ENCODE peak calls at places on chromosomes 1 and 21, in ten cellular contexts. One of them, this sample, is unnamed.

GRCh38 chr1:228437424-228437823 is 20.8 kb upstream of the TRIM17 start:
- DNase-seq in T-cell: no peak
- DNase-seq in astrocyte of the cerebellum: no peak
- DNase-seq in AG10803: no peak
- DNase-seq in iris pigment epithelial cell: no peak
- DNase-seq in nephron progenitor cell: no peak
- DNase-seq in naive B cell: no peak
- DNase-seq in DND-41: no peak
- DNase-seq in activated T-helper 1 cell treated with anti-CD3 and anti-CD28 coated beads, Interleukin-2, amount 50 U/mL, for 16 hours: no peak
- DNase-seq in endothelial cell of umbilical vein: no peak
- DNase-seq in this sample: no peak

GRCh38 chr1:97160796-97161195 is 439.2 kb downstream of the PTBP2 start:
- DNase-seq in T-cell: no peak
- DNase-seq in astrocyte of the cerebellum: peak; percentile 8
- DNase-seq in AG10803: peak; percentile 24
- DNase-seq in iris pigment epithelial cell: peak; percentile 20
- DNase-seq in nephron progenitor cell: no peak
- DNase-seq in naive B cell: no peak
- DNase-seq in DND-41: no peak
- DNase-seq in activated T-helper 1 cell treated with anti-CD3 and anti-CD28 coated beads, Interleukin-2, amount 50 U/mL, for 16 hours: no peak
- DNase-seq in endothelial cell of umbilical vein: peak; percentile 20
- DNase-seq in this sample: no peak

GRCh38 chr1:29112705-29113406 is 10.8 kb downstream of the TMEM200B start:
- DNase-seq in T-cell: no peak
- DNase-seq in astrocyte of the cerebellum: no peak
- DNase-seq in AG10803: no peak
- DNase-seq in iris pigment epithelial cell: no peak
- DNase-seq in nephron progenitor cell: no peak
- DNase-seq in naive B cell: no peak
- DNase-seq in DND-41: no peak
- DNase-seq in activated T-helper 1 cell treated with anti-CD3 and anti-CD28 coated beads, Interleukin-2, amount 50 U/mL, for 16 hours: no peak
- DNase-seq in endothelial cell of umbilical vein: no peak
- DNase-seq in this sample: no peak

GRCh38 chr1:227924838-227925574 is 22.7 kb downstream of the WNT9A start:
- DNase-seq in T-cell: no peak
- DNase-seq in astrocyte of the cerebellum: no peak
- DNase-seq in AG10803: no peak
- DNase-seq in iris pigment epithelial cell: no peak
- DNase-seq in nephron progenitor cell: no peak
- DNase-seq in naive B cell: no peak
- DNase-seq in DND-41: no peak
- DNase-seq in activated T-helper 1 cell treated with anti-CD3 and anti-CD28 coated beads, Interleukin-2, amount 50 U/mL, for 16 hours: no peak
- DNase-seq in endothelial cell of umbilical vein: no peak
- DNase-seq in this sample: peak; percentile 41

GRCh38 chr1:31880957-31881697 is 57.0 kb downstream of the PTP4A2 start:
- DNase-seq in T-cell: no peak
- DNase-seq in astrocyte of the cerebellum: no peak
- DNase-seq in AG10803: no peak
- DNase-seq in iris pigment epithelial cell: no peak
- DNase-seq in nephron progenitor cell: no peak
- DNase-seq in naive B cell: peak; percentile 42
- DNase-seq in DND-41: no peak
- DNase-seq in activated T-helper 1 cell treated with anti-CD3 and anti-CD28 coated beads, Interleukin-2, amount 50 U/mL, for 16 hours: no peak
- DNase-seq in endothelial cell of umbilical vein: no peak
- DNase-seq in this sample: peak; percentile 12

GRCh38 chr1:185526318-185527307 is 207.6 kb upstream of the HMCN1 start:
- DNase-seq in T-cell: no peak
- DNase-seq in astrocyte of the cerebellum: no peak
- DNase-seq in AG10803: no peak
- DNase-seq in iris pigment epithelial cell: no peak
- DNase-seq in nephron progenitor cell: no peak
- DNase-seq in naive B cell: peak; percentile 51
- DNase-seq in DND-41: no peak
- DNase-seq in activated T-helper 1 cell treated with anti-CD3 and anti-CD28 coated beads, Interleukin-2, amount 50 U/mL, for 16 hours: no peak
- DNase-seq in endothelial cell of umbilical vein: no peak
- DNase-seq in this sample: no peak

GRCh38 chr1:111032295-111032897 is 68.7 kb upstream of the LRIF1 start:
- DNase-seq in T-cell: peak; percentile 6
- DNase-seq in astrocyte of the cerebellum: peak; percentile 4
- DNase-seq in AG10803: peak; percentile 25
- DNase-seq in iris pigment epithelial cell: peak; percentile 19
- DNase-seq in nephron progenitor cell: peak; percentile 34
- DNase-seq in naive B cell: peak; percentile 44
- DNase-seq in DND-41: peak; percentile 42
- DNase-seq in activated T-helper 1 cell treated with anti-CD3 and anti-CD28 coated beads, Interleukin-2, amount 50 U/mL, for 16 hours: peak; percentile 7
- DNase-seq in endothelial cell of umbilical vein: peak; percentile 30
- DNase-seq in this sample: peak; percentile 74

GRCh38 chr1:226566234-226566633 is 17.7 kb downstream of the STUM start:
- DNase-seq in T-cell: no peak
- DNase-seq in astrocyte of the cerebellum: no peak
- DNase-seq in AG10803: no peak
- DNase-seq in iris pigment epithelial cell: no peak
- DNase-seq in nephron progenitor cell: no peak
- DNase-seq in naive B cell: no peak
- DNase-seq in DND-41: no peak
- DNase-seq in activated T-helper 1 cell treated with anti-CD3 and anti-CD28 coated beads, Interleukin-2, amount 50 U/mL, for 16 hours: no peak
- DNase-seq in endothelial cell of umbilical vein: no peak
- DNase-seq in this sample: no peak

GRCh38 chr1:89635825-89636815 is 3.2 kb downstream of the LRRC8C start:
- DNase-seq in T-cell: no peak
- DNase-seq in astrocyte of the cerebellum: no peak
- DNase-seq in AG10803: peak; percentile 37
- DNase-seq in iris pigment epithelial cell: peak; percentile 82
- DNase-seq in nephron progenitor cell: no peak
- DNase-seq in naive B cell: no peak
- DNase-seq in DND-41: no peak
- DNase-seq in activated T-helper 1 cell treated with anti-CD3 and anti-CD28 coated beads, Interleukin-2, amount 50 U/mL, for 16 hours: no peak
- DNase-seq in endothelial cell of umbilical vein: peak; percentile 91
- DNase-seq in this sample: peak; percentile 82

GRCh38 chr1:116711061-116711582 is 43.1 kb upstream of the CD2 start:
- DNase-seq in T-cell: no peak
- DNase-seq in astrocyte of the cerebellum: no peak
- DNase-seq in AG10803: no peak
- DNase-seq in iris pigment epithelial cell: no peak
- DNase-seq in nephron progenitor cell: peak; percentile 26
- DNase-seq in naive B cell: no peak
- DNase-seq in DND-41: peak; percentile 45
- DNase-seq in activated T-helper 1 cell treated with anti-CD3 and anti-CD28 coated beads, Interleukin-2, amount 50 U/mL, for 16 hours: no peak
- DNase-seq in endothelial cell of umbilical vein: no peak
- DNase-seq in this sample: peak; percentile 45

GRCh38 chr21:39611547-39612190 is 1.1 kb upstream of the B3GALT5 start:
- DNase-seq in T-cell: no peak
- DNase-seq in astrocyte of the cerebellum: no peak
- DNase-seq in AG10803: peak; percentile 5
- DNase-seq in iris pigment epithelial cell: no peak
- DNase-seq in nephron progenitor cell: no peak
- DNase-seq in naive B cell: no peak
- DNase-seq in DND-41: no peak
- DNase-seq in activated T-helper 1 cell treated with anti-CD3 and anti-CD28 coated beads, Interleukin-2, amount 50 U/mL, for 16 hours: no peak
- DNase-seq in endothelial cell of umbilical vein: no peak
- DNase-seq in this sample: no peak

GRCh38 chr21:33490991-33491372 is 534 bp downstream of the DNAJC28 start:
- DNase-seq in T-cell: no peak
- DNase-seq in astrocyte of the cerebellum: no peak
- DNase-seq in AG10803: no peak
- DNase-seq in iris pigment epithelial cell: no peak
- DNase-seq in nephron progenitor cell: no peak
- DNase-seq in naive B cell: no peak
- DNase-seq in DND-41: no peak
- DNase-seq in activated T-helper 1 cell treated with anti-CD3 and anti-CD28 coated beads, Interleukin-2, amount 50 U/mL, for 16 hours: no peak
- DNase-seq in endothelial cell of umbilical vein: peak; percentile 11
- DNase-seq in this sample: no peak

GRCh38 chr21:25179116-25179515 is 428.2 kb downstream of the MRPL39 start:
- DNase-seq in T-cell: no peak
- DNase-seq in astrocyte of the cerebellum: peak; percentile 57
- DNase-seq in AG10803: peak; percentile 83
- DNase-seq in iris pigment epithelial cell: peak; percentile 1
- DNase-seq in nephron progenitor cell: no peak
- DNase-seq in naive B cell: no peak
- DNase-seq in DND-41: no peak
- DNase-seq in activated T-helper 1 cell treated with anti-CD3 and anti-CD28 coated beads, Interleukin-2, amount 50 U/mL, for 16 hours: no peak
- DNase-seq in endothelial cell of umbilical vein: no peak
- DNase-seq in this sample: no peak